ENCODE peak calls at places on chromosomes 2 and 18, in seven cellular contexts. O is H9, V is neuronal stem cell, W is mesendoderm, Q is H1, T is mesenchymal stem cell, J is trophoblast cell. Z is an unnamed sample. For H3K4me1, the result is how much of the 10 kb centered on the place peaks cover.

GRCh38 chr2:10798783-10799182 is 13.8 kb downstream of the PDIA6 start:
- DNase-seq in J (no peak), O (peak), T (no peak), V (no peak), W (peak), Q (no peak), Z (no peak)

GRCh38 chr18:28108801-28109200 is 68.1 kb downstream of the CDH2 start:
- DNase-seq in O (no peak), W (peak), J (no peak), Q (no peak), T (peak), V (no peak), Z (no peak)

GRCh38 chr2:125516496-125517109 is 1139.4 kb upstream of the GYPC start:
- DNase-seq in T (peak), V (peak), W (peak), J (peak), Q (peak), O (peak), Z (peak)

GRCh38 chr2:46849080-46849715 is 66.4 kb downstream of the MCFD2 start:
- DNase-seq in W (no peak), V (no peak), T (no peak), J (no peak), Q (no peak), O (no peak), Z (peak)

GRCh38 chr2:108591163-108591562 is 56.9 kb downstream of the LIMS1 start:
- DNase-seq in Q (no peak), V (no peak), W (no peak), T (no peak), J (no peak), O (no peak), Z (no peak)

GRCh38 chr2:148253716-148254115 is 232.8 kb downstream of the MBD5 start:
- DNase-seq in O (no peak), Q (no peak), J (peak), V (no peak), W (peak), T (no peak), Z (peak)

GRCh38 chr2:187497858-187498463 is 49.9 kb upstream of the CALCRL start:
- DNase-seq in J (no peak), V (no peak), W (no peak), O (no peak), Q (no peak), T (peak), Z (no peak)

GRCh38 chr2:109348645-109349554 is 219.9 kb downstream of the SH3RF3 start:
- DNase-seq in O (no peak), T (no peak), W (no peak), J (no peak), Q (no peak), V (no peak), Z (no peak)

GRCh38 chr18:72742002-72742401 is 125.8 kb downstream of the NETO1 start:
- DNase-seq in J (no peak), W (no peak), T (peak), V (no peak), O (no peak), Q (no peak), Z (no peak)

GRCh38 chr2:141699573-141699972 is 431.2 kb downstream of the LRP1B start:
- DNase-seq in V (no peak), W (no peak), Q (no peak), T (no peak), O (no peak), J (no peak), Z (no peak)

GRCh38 chr18:31643003-31643402 is 41.4 kb downstream of the B4GALT6 start:
- DNase-seq in Q (no peak), O (no peak), W (no peak), V (no peak), T (no peak), J (no peak), Z (peak)

GRCh38 chr2:113980946-113981345 is 91.1 kb downstream of the ACTR3 start:
- DNase-seq in T (peak), V (no peak), Q (no peak), O (no peak), J (peak), W (no peak), Z (peak)

GRCh38 chr2:42787788-42788477 is 4.5 kb downstream of the HAAO start:
- DNase-seq in O (no peak), T (no peak), J (no peak), Q (no peak), V (no peak), W (no peak), Z (no peak)

GRCh38 chr2:46970334-46971288 is 55.0 kb upstream of the MCFD2 start:
- DNase-seq in O (no peak), T (peak), V (no peak), W (no peak), Q (no peak), J (peak), Z (peak)

GRCh38 chr2:71461304-71461671 is 7.9 kb downstream of the DYSF start:
- DNase-seq in V (no peak), T (no peak), W (no peak), O (no peak), Q (no peak), J (no peak), Z (no peak)
- H3K4me1 ChIP-seq in V (under half), T (half or more), W (under half), O (under half), Q (under half), J (under half), Z (under half)

DNA sequence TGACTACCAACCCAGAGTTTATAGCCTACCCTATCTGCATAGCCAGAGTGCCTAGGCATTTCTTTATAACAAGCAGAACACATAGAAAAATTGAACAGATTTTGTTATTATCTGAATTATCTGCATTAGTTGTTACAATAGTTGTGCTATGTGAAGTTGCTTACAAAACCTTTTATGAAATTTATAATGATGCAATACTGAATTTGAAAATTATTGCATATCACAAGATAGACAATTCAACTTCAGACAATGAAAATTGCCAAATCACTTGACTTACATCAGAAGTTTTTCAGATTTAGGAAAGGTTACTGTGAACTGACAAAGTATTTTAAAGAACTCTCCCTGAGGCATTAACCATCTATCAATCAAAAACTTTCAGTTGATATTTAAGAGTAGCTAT is 437.9 kb upstream of the PIK3C3 start:
- DNase-seq in O (no peak), T (no peak), Q (no peak), V (no peak), J (no peak), W (no peak), Z (no peak)
- H4K8ac ChIP-seq in O (no peak), T (no peak), Q (no peak), V (no peak), J (no peak), W (no peak), Z (no peak)

GRCh38 chr2:37867166-37867565 is 57.9 kb upstream of the RMDN2 start:
- DNase-seq in W (no peak), J (no peak), O (no peak), V (no peak), T (no peak), Q (no peak), Z (no peak)

GRCh38 chr2:37869304-37869703 is 55.8 kb upstream of the RMDN2 start:
- DNase-seq in W (no peak), V (no peak), Q (no peak), O (no peak), T (no peak), J (no peak), Z (no peak)

GRCh38 chr2:37864217-37864616 is 60.9 kb upstream of the RMDN2 start:
- DNase-seq in W (no peak), O (no peak), J (no peak), V (no peak), T (no peak), Q (no peak), Z (no peak)

GRCh38 chr2:37865640-37866039 is 59.4 kb upstream of the RMDN2 start:
- DNase-seq in W (no peak), J (no peak), V (no peak), O (no peak), Q (no peak), T (no peak), Z (no peak)

GRCh38 chr2:37866535-37866934 is 58.6 kb upstream of the RMDN2 start:
- DNase-seq in T (peak), O (no peak), V (no peak), J (no peak), W (no peak), Q (no peak), Z (no peak)
- H3K4me1 ChIP-seq in T (under half), O (under half), V (under half), J (under half), W (under half), Q (under half), Z (under half)

GRCh38 chr18:79902640-79903039 is 48.8 kb downstream of the SLC66A2 start:
- DNase-seq in V (no peak), J (no peak), O (peak), T (no peak), Q (no peak), W (no peak), Z (no peak)

GRCh38 chr18:79901665-79902064 is 49.8 kb downstream of the SLC66A2 start:
- DNase-seq in T (no peak), J (no peak), O (no peak), V (no peak), Q (no peak), W (no peak), Z (no peak)

GRCh38 chr18:79903071-79903635 is 48.3 kb downstream of the SLC66A2 start:
- DNase-seq in O (peak), J (no peak), V (no peak), T (no peak), Q (no peak), W (no peak), Z (no peak)

GRCh38 chr18:79900610-79901570 is 50.6 kb downstream of the SLC66A2 start:
- DNase-seq in Q (no peak), J (no peak), V (no peak), O (no peak), T (no peak), W (no peak), Z (no peak)

DNA sequence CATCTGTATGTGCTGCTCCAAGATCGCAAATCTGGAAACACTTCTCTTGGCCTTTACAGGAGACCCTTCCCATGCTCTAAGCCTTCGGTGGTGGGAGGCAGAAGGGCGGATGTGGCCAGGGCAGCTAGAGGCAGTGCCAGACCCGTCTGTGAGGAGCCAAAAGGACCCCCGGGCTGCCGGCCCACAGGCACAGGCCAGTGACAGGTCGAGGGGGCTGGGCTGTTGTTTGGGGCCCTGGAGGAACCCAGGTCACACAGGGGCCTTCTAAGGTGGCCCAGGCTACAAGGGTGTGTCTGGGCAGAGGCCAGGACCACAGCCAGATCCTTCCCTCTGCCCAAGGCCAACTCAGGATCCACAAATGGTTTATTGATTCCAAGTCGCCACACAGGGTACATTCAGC is 49.4 kb downstream of the SLC66A2 start:
- DNase-seq in J (no peak), T (no peak), V (no peak), O (peak), W (no peak), Q (no peak), Z (no peak)
- H4K8ac ChIP-seq in J (no peak), T (no peak), V (no peak), O (no peak), W (no peak), Q (no peak), Z (no peak)

GRCh38 chr2:181944914-181945291 is 40.8 kb upstream of the PPP1R1C start:
- DNase-seq in V (no peak), O (no peak), T (no peak), Q (no peak), J (peak), W (no peak), Z (no peak)
- H3K4me1 ChIP-seq in V (under half), O (under half), T (under half), Q (under half), J (under half), W (under half), Z (under half)

DNA sequence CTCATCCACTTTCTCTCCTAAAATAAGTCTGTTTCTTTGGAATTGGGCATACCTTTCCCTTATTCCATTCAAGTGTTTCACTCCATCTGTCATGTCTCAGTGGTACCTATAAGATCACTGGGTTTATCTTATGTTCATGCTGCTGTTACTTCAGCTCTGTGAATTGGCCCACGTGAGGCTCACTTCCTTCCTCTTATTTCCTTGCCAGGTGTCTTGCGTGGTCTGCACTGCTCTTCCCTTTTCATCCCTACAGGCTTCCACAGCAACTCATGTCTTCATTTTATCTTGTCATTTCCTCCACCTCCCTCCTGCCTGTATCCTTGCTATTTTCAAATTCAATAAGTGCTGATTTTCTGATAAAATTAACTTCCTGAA is 159.1 kb upstream of the ALPP start:
- DNase-seq in J (no peak), Q (no peak), V (no peak), T (no peak), O (no peak), W (no peak), Z (no peak)
- H4K8ac ChIP-seq in J (no peak), Q (no peak), V (no peak), T (no peak), O (no peak), W (no peak), Z (no peak)

DNA sequence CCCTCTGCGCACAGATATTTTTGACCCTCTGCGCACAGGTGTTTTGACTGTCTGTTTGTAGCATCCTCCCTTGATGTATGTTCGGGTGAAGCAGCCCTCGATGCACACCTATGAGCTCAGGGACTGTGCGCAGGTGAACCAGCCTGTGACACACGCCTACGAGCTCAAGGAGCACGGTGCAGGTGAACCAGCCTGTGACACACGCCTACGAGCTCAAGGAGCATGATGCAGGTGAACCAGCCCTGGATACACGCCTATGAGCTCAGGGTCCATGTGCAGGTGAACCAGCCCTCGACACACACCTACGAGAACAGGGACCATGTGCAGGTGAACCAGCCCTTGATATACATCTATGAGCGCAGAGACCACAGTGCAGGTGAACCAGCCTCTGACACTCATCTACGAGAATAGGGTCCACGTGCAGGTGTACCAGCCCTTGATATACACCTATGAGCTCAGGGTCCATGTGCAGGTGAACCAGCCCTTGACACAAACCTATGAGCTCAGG is 33.8 kb downstream of the SH3BP4 start:
- DNase-seq in Q (no peak), V (no peak), T (no peak), J (no peak), W (no peak), O (no peak), Z (no peak)
- H3K4me1 ChIP-seq in Q (under half), V (under half), T (half or more), J (half or more), W (under half), O (under half), Z (half or more)